ENCODE peak calls at places on chromosome 21, in ten cellular contexts. B is posterior vena cava; Z is NCI-H1092; N is aorta; G is glutamatergic neuron; Q is pons; O is transverse colon; W is stimulated activated CD4-positive, alpha-beta T cell treated with anti-CD3 and anti-CD28 coated beads, Interleukin-4, amount 100 ng/mL, for 48 hours; P is neural crest cell; L is NB4. X is an unnamed sample.

GRCh38 chr21:31366825-31367224 is 22.8 kb upstream of the TIAM1 start:
- DNase-seq in Z (no peak), L (no peak), O (no peak), P (no peak), G (no peak), Q (no peak), W (no peak), N (no peak), B (no peak), X (peak; percentile 75)

GRCh38 chr21:34613679-34614442 is 1.1 kb downstream of the RCAN1 start:
- DNase-seq in P (no peak), G (no peak), O (no peak), W (no peak), Z (no peak), Q (peak; percentile 63), N (no peak), B (no peak), L (peak; percentile 17), X (no peak)

GRCh38 chr21:34704119-34704518 is 35.3 kb downstream of the CLIC6 start:
- DNase-seq in G (no peak), W (no peak), B (no peak), Z (no peak), Q (no peak), L (no peak), N (no peak), P (no peak), O (no peak), X (peak; percentile 20)

GRCh38 chr21:34517491-34518245 is 5.7 kb upstream of the KCNE1 start:
- DNase-seq in B (no peak), N (no peak), O (no peak), W (no peak), L (peak; percentile 86), Z (peak; percentile 2), G (no peak), P (no peak), Q (no peak), X (no peak)

GRCh38 chr21:27674037-27674436 is 707.1 kb upstream of the ADAMTS5 start:
- DNase-seq in Z (no peak), L (no peak), G (no peak), N (no peak), Q (no peak), W (no peak), P (no peak), O (no peak), B (no peak), X (peak; percentile 69)

GRCh38 chr21:46363698-46364097 is 39.7 kb downstream of the PCNT start:
- DNase-seq in G (no peak), B (no peak), L (no peak), Z (no peak), Q (no peak), P (no peak), W (no peak), O (no peak), N (no peak), X (no peak)

GRCh38 chr21:41786521-41786987 is 19.7 kb upstream of the RIPK4 start:
- DNase-seq in Q (no peak), L (no peak), G (no peak), W (no peak), O (no peak), N (no peak), Z (no peak), B (no peak), P (no peak), X (peak; percentile 23)

GRCh38 chr21:29557200-29557599 is 258.5 kb downstream of the BACH1 start:
- DNase-seq in P (no peak), W (no peak), O (no peak), G (no peak), N (no peak), Z (no peak), B (no peak), Q (peak; percentile 47), L (no peak), X (no peak)

GRCh38 chr21:44926364-44927101 is 5.8 kb upstream of the ITGB2 start:
- DNase-seq in L (no peak), G (no peak), N (peak; percentile 50), Z (no peak), O (no peak), W (no peak), P (no peak), B (no peak), Q (no peak), X (peak; percentile 16)

GRCh38 chr21:27954806-27955205 is 987.9 kb upstream of the ADAMTS5 start:
- DNase-seq in Z (no peak), Q (no peak), W (no peak), N (no peak), B (no peak), L (peak; percentile 0), O (no peak), G (no peak), P (no peak), X (peak; percentile 48)

GRCh38 chr21:34792504-34793089 is 123.8 kb downstream of the CLIC6 start:
- DNase-seq in W (no peak), P (no peak), N (no peak), B (no peak), O (no peak), L (no peak), G (no peak), Q (no peak), Z (no peak), X (no peak)

GRCh38 chr21:24852610-24853195 is 754.6 kb downstream of the MRPL39 start:
- DNase-seq in O (no peak), L (no peak), N (no peak), Z (no peak), B (no peak), G (no peak), W (no peak), Q (no peak), P (no peak), X (no peak)

GRCh38 chr21:44390886-44391285 is 37.5 kb downstream of the TRPM2 start:
- DNase-seq in W (no peak), B (no peak), G (no peak), Q (no peak), P (no peak), Z (no peak), O (no peak), L (no peak), N (peak; percentile 30), X (no peak)

GRCh38 chr21:31221051-31221450 is 123.0 kb downstream of the TIAM1 start:
- DNase-seq in B (no peak), N (no peak), Z (no peak), W (no peak), G (no peak), L (no peak), Q (peak; percentile 66), P (no peak), O (no peak), X (no peak)

GRCh38 chr21:28822064-28822402 is 170.6 kb downstream of the LTN1 start:
- DNase-seq in W (no peak), O (no peak), Z (no peak), N (no peak), G (no peak), Q (no peak), L (no peak), P (no peak), B (no peak), X (no peak)

GRCh38 chr21:34042735-34043134 is 30.6 kb upstream of the MRPS6 start:
- DNase-seq in B (no peak), G (no peak), O (no peak), Z (no peak), N (no peak), Q (no peak), W (no peak), P (no peak), L (no peak), X (no peak)

GRCh38 chr21:45970674-45971486 is 10.7 kb upstream of the COL6A1 start:
- DNase-seq in Q (no peak), L (peak; percentile 58), P (peak; percentile 80), G (peak; percentile 87), B (peak; percentile 88), W (peak; percentile 31), O (peak; percentile 54), N (peak; percentile 83), Z (peak; percentile 25), X (no peak)

GRCh38 chr21:36749935-36750578 is 51.1 kb downstream of the SIM2 start:
- DNase-seq in L (no peak), Z (no peak), P (peak; percentile 23), W (no peak), N (no peak), G (no peak), Q (no peak), O (no peak), B (peak; percentile 48), X (no peak)

GRCh38 chr21:21373969-21374368 is 375.8 kb downstream of the NCAM2 start:
- DNase-seq in L (no peak), W (no peak), Z (no peak), O (no peak), B (no peak), N (no peak), G (no peak), Q (peak; percentile 56), P (no peak), X (no peak)

GRCh38 chr21:29504751-29505321 is 206.1 kb downstream of the BACH1 start:
- DNase-seq in Z (no peak), P (no peak), N (no peak), G (no peak), W (no peak), O (no peak), Q (no peak), L (no peak), B (no peak), X (no peak)

GRCh38 chr21:27532081-27532480 is 565.2 kb upstream of the ADAMTS5 start:
- DNase-seq in N (no peak), G (no peak), O (peak; percentile 40), P (no peak), Q (no peak), Z (no peak), L (no peak), B (no peak), W (no peak), X (peak; percentile 44)

GRCh38 chr21:31193761-31194160 is 150.3 kb downstream of the TIAM1 start:
- DNase-seq in Q (no peak), P (no peak), W (no peak), N (no peak), O (no peak), B (no peak), Z (no peak), L (no peak), G (no peak), X (no peak)

GRCh38 chr21:33909756-33910155 is 5.8 kb downstream of the ATP5PO start:
- DNase-seq in Q (no peak), P (no peak), Z (no peak), N (no peak), G (no peak), L (no peak), B (no peak), W (no peak), O (no peak), X (no peak)

GRCh38 chr21:28454978-28455600 is 537.6 kb downstream of the LTN1 start:
- DNase-seq in B (no peak), L (no peak), O (no peak), W (no peak), Z (no peak), N (peak; percentile 51), P (no peak), G (no peak), Q (no peak), X (no peak)

GRCh38 chr21:39484711-39485264 is 33.0 kb downstream of the SH3BGR start:
- DNase-seq in P (no peak), O (no peak), L (no peak), B (no peak), Z (no peak), Q (no peak), G (no peak), W (no peak), N (no peak), X (no peak)

GRCh38 chr21:43893536-43894205 is 28.6 kb downstream of the AGPAT3 start:
- DNase-seq in W (peak; percentile 37), O (no peak), L (no peak), N (no peak), P (no peak), Q (no peak), Z (no peak), G (no peak), B (peak; percentile 62), X (no peak)

GRCh38 chr21:38766987-38767722 is 38.6 kb upstream of the ETS2 start:
- DNase-seq in L (no peak), N (no peak), W (peak; percentile 55), G (no peak), P (no peak), B (no peak), Q (no peak), O (peak; percentile 42), Z (no peak), X (no peak)

GRCh38 chr21:38841472-38841871 is 35.7 kb downstream of the ETS2 start:
- DNase-seq in Q (no peak), G (no peak), L (peak; percentile 57), O (no peak), B (no peak), N (no peak), Z (no peak), P (no peak), W (no peak), X (no peak)